ENCODE peak calls at places on chromosome 18, in ten cellular contexts. G is anterior cingulate cortex; H is T follicular helper cell; O is activated effector memory CD4-positive, alpha-beta T cell treated with Interleukin-2 at 50 U/mL for 16 hours; J is H54; M is fibroblast of the conjunctiva; S is activated T-cell treated with anti-CD3 and anti-CD28 coated beads, Interleukin-2, amount 50 U/mL, for 4 hours; I is AG08396; T is left lobe of liver; A is astrocyte of the spinal cord. Z is an unnamed sample.

GRCh38 chr18:58042826-58043362 is 1.1 kb upstream of the NEDD4L start:
- DNase-seq in O (no peak), J (no peak), I (no peak), A (no peak), H (no peak), G (no peak), S (no peak), M (no peak), T (no peak), Z (peak)

GRCh38 chr18:21979759-21980158 is 189.6 kb upstream of the GATA6 start:
- DNase-seq in A (no peak), T (no peak), H (no peak), I (no peak), G (no peak), M (no peak), S (no peak), J (no peak), O (no peak), Z (no peak)

GRCh38 chr18:45359275-45360009 is 255.8 kb upstream of the SLC14A2 start:
- DNase-seq in I (no peak), H (no peak), S (no peak), M (no peak), G (peak), A (no peak), O (no peak), J (no peak), T (no peak), Z (no peak)

GRCh38 chr18:58552057-58552461 is 76.8 kb downstream of the ALPK2 start:
- DNase-seq in H (no peak), J (no peak), M (no peak), A (peak), S (no peak), O (no peak), G (no peak), I (no peak), T (no peak), Z (peak)

GRCh38 chr18:68972176-68972575 is 174.3 kb downstream of the CCDC102B start:
- DNase-seq in J (no peak), G (no peak), M (no peak), H (no peak), S (no peak), A (no peak), T (no peak), I (no peak), O (no peak), Z (no peak)

GRCh38 chr18:21897811-21898210 is 157.2 kb downstream of the MIB1 start:
- DNase-seq in S (no peak), H (no peak), O (no peak), G (peak), J (peak), I (peak), A (peak), T (peak), M (peak), Z (peak)

GRCh38 chr18:50659091-50660003 is 99.5 kb downstream of the MAPK4 start:
- DNase-seq in I (no peak), T (no peak), G (peak), M (no peak), A (no peak), S (no peak), O (no peak), J (peak), H (no peak), Z (peak)

GRCh38 chr18:3115430-3116025 is 102.6 kb upstream of the LPIN2 start:
- DNase-seq in I (no peak), H (no peak), S (no peak), A (no peak), J (no peak), G (no peak), T (no peak), M (no peak), O (no peak), Z (peak)

GRCh38 chr18:59180150-59180845 is 39.7 kb upstream of the GRP start:
- DNase-seq in H (no peak), M (peak), I (peak), A (peak), O (no peak), J (no peak), S (no peak), T (no peak), G (no peak), Z (no peak)

GRCh38 chr18:650428-650858 is 7.0 kb upstream of the TYMS start:
- DNase-seq in G (no peak), I (no peak), T (no peak), O (no peak), H (no peak), M (no peak), J (no peak), S (no peak), A (no peak), Z (no peak)

GRCh38 chr18:76131738-76132137 is 363.3 kb downstream of the ZNF516 start:
- DNase-seq in T (no peak), O (no peak), G (no peak), M (no peak), I (no peak), S (no peak), A (no peak), J (no peak), H (no peak), Z (no peak)